ENCODE peak calls at places on chromosomes 2 and 18, in four cellular contexts. X is adrenal gland, G is GM23338, B is astrocyte. J is an unnamed sample. For H3K36me3, the result is how much of the 10 kb centered on the place peaks cover.

GRCh38 chr2:40348665-40349064 is 103.2 kb downstream of the SLC8A1 start:
- DNase-seq in G (no peak), B (peak), X (no peak), J (no peak)

GRCh38 chr2:72116081-72116533 is 31.6 kb downstream of the CYP26B1 start:
- DNase-seq in B (no peak), X (no peak), G (peak), J (no peak)

GRCh38 chr2:100139114-100139513 is 3.3 kb downstream of the AFF3 start:
- DNase-seq in G (no peak), B (no peak), X (no peak), J (no peak)

GRCh38 chr2:240240781-240241180 is 100.3 kb upstream of the OTOS start:
- DNase-seq in B (no peak), G (no peak), X (no peak), J (no peak)

GRCh38 chr2:43312751-43313641 is 86.6 kb upstream of the ZFP36L2 start:
- DNase-seq in X (no peak), G (peak), B (peak), J (no peak)

GRCh38 chr2:75200140-75200985 is 1.0 kb upstream of the TACR1 start:
- DNase-seq in G (peak), B (peak), X (peak), J (peak)

GRCh38 chr18:59980052-59980668 is 80.4 kb downstream of the PMAIP1 start:
- DNase-seq in B (no peak), X (no peak), G (no peak), J (no peak)

GRCh38 chr18:40868110-40868858 is 1086.8 kb upstream of the PIK3C3 start:
- DNase-seq in B (peak), X (no peak), G (no peak), J (no peak)

GRCh38 chr2:30230855-30231725 is at the start of gene LBH:
- DNase-seq in X (peak), G (peak), B (peak), J (peak)

GRCh38 chr2:149098722-149099121 is 60.2 kb downstream of the LYPD6B start:
- DNase-seq in X (no peak), B (peak), G (no peak), J (no peak)

GRCh38 chr18:24023185-24023814 is 8.7 kb downstream of the TTC39C start:
- DNase-seq in B (no peak), G (peak), X (no peak), J (no peak)

GRCh38 chr2:207154556-207155179 is 11.1 kb downstream of the KLF7 start:
- DNase-seq in X (no peak), B (no peak), G (no peak), J (no peak)

GRCh38 chr2:10544252-10544651 is 96.1 kb upstream of the ODC1 start:
- DNase-seq in X (no peak), G (no peak), B (no peak), J (no peak)

GRCh38 chr2:71578665-71579371 is 125.5 kb downstream of the DYSF start:
- DNase-seq in X (no peak), G (no peak), B (no peak), J (peak)

GRCh38 chr2:39379643-39380524 is 57.2 kb downstream of the MAP4K3 start:
- DNase-seq in X (no peak), G (peak), B (peak), J (peak)

GRCh38 chr2:5227062-5227699 is 465.0 kb upstream of the SOX11 start:
- DNase-seq in G (no peak), B (peak), X (no peak), J (no peak)

GRCh38 chr2:3169106-3169870 is 208.3 kb downstream of the EIPR1 start:
- DNase-seq in X (no peak), B (peak), G (peak), J (no peak)

GRCh38 chr2:226600184-226600583 is 199.4 kb downstream of the IRS1 start:
- DNase-seq in B (peak), G (peak), X (no peak), J (no peak)

GRCh38 chr18:21496277-21496835 is 104.1 kb downstream of the ESCO1 start:
- DNase-seq in G (no peak), X (peak), B (no peak), J (no peak)

GRCh38 chr2:128228894-128229293 is 89.8 kb downstream of the HS6ST1 start:
- DNase-seq in B (no peak), G (no peak), X (no peak), J (no peak)

GRCh38 chr2:239715202-239715601 is 309.9 kb downstream of the NDUFA10 start:
- DNase-seq in X (no peak), B (no peak), G (no peak), J (no peak)

GRCh38 chr2:173232956-173233744 is 121.5 kb upstream of the CDCA7 start:
- DNase-seq in G (no peak), X (no peak), B (peak), J (no peak)

GRCh38 chr2:31384771-31385276 is 29.7 kb downstream of the XDH start:
- DNase-seq in B (peak), X (no peak), G (no peak), J (no peak)

GRCh38 chr2:128359841-128360240 is 41.2 kb upstream of the HS6ST1 start:
- DNase-seq in X (no peak), B (no peak), G (no peak), J (no peak)

GRCh38 chr2:32947484-32948143 is 861 bp downstream of the LTBP1 start:
- DNase-seq in B (peak), G (peak), X (peak), J (peak)

GRCh38 chr2:101843048-101843447 is 145.5 kb downstream of the MAP4K4 start:
- DNase-seq in X (no peak), B (no peak), G (no peak), J (no peak)
- H3K4me3 ChIP-seq in X (no peak), B (no peak), G (no peak), J (no peak)

GRCh38 chr2:157761520-157761919 is 114.6 kb downstream of the ACVR1 start:
- DNase-seq in G (peak), B (peak), X (no peak), J (no peak)
- H3K36me3 ChIP-seq in G (under half), B (under half), X (under half), J (half or more)

DNA sequence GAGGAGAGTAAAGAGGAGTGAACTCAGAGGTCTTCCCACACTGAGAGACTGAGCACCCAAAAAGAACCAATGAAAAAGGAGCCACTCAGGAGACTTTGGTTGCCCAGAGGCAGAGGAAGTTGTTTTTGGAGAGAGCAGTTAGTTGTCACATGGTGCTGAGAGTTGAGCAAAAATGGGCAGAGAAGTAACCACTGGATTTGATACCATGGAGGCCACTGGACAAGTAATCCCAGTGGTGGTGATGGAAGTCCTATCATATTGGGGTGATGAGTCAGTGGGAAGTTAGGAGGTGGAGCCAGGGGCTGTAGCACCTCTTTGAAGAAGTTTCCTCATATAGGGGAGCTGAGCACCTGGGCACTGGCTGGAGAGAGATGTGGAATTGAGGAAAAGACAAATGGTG is 235.8 kb downstream of the TPGS2 start:
- DNase-seq in G (no peak), B (peak), X (no peak), J (no peak)
- H3K4me3 ChIP-seq in G (no peak), B (no peak), X (no peak), J (no peak)

GRCh38 chr2:216446343-216446742 is 34.1 kb downstream of the SMARCAL1 start:
- DNase-seq in X (no peak), G (no peak), B (no peak), J (no peak)
- H3K36me3 ChIP-seq in X (under half), G (under half), B (under half), J (half or more)

DNA sequence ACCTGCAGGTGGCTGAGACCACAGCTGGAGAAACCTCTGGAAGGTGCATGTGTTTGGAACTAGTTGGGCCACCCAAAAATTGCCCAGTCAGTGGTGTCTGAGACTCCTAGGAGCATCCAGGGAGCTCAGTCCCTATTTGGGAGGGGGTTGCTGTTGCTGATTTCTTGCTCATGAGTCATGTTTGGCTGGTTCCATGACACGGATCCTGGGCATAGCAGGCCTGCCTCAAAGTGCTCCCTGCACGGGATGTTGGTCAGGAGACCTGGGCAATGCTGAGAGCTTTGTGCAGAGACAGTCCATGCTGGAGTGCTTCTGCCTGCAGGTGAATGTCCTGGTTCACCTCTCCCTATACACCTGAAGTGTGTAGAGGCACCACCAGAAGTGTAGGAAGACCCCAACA is 194.2 kb downstream of the GLI2 start:
- DNase-seq in B (peak), X (no peak), G (no peak), J (no peak)
- H3K4me3 ChIP-seq in B (no peak), X (no peak), G (no peak), J (no peak)

GRCh38 chr2:222919841-222920609 is 59.2 kb downstream of the ACSL3 start:
- DNase-seq in G (no peak), B (peak), X (no peak), J (no peak)
- H3K36me3 ChIP-seq in G (under half), B (under half), X (under half), J (under half)

DNA sequence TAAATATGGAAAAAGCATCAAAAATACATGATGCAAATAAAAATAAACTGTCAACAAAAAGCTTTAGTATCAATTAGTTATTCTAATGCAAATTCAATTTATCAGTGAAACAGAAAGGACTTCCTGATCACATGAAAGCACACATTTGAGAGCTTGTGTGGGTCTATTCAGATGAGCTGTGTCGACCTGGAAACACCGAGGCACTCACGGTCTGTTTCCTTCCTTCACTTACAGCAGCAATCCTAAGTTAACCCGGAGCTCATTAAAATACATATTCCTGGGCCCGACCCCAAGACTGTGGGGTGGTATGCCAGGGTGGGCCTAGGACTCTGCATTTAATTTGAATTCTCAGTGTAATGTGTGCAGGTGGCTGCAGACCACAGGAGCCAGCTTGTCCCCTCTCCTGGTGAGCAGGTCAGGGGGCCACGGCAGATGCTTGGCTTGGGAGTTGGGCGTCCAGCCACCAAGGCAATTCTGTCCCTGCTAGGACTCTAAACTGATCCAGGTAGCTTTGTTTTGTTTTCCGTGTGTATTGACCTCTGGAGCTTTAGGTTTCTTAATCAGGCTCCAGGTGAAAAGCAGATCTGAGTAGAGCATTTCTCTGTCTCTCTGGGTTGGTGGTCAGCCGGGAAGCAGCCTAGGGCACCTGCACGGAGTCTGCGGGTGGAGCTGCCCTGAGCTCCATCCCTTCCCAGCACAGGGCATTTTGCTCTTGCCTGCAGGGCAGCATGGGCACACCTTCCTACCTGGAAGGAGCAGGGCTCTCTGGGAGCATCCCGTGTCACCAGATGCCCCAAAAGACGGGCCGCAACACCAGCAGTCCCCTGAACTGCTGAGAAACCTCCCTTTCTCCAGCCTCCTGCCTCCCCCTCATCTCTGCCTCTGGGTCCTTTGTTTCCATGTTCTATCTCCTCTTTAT is 9.0 kb downstream of the MBP start:
- DNase-seq in X (no peak), G (no peak), B (no peak), J (no peak)
- H3K4me3 ChIP-seq in X (no peak), G (no peak), B (no peak), J (no peak)

GRCh38 chr18:251572-251971 is 16.3 kb downstream of the THOC1 start:
- DNase-seq in B (no peak), G (no peak), X (no peak), J (no peak)

GRCh38 chr18:245282-245847 is 22.5 kb downstream of the THOC1 start:
- DNase-seq in G (no peak), B (no peak), X (no peak), J (no peak)

GRCh38 chr18:250685-251084 is 17.2 kb downstream of the THOC1 start:
- DNase-seq in G (no peak), X (no peak), B (no peak), J (no peak)

DNA sequence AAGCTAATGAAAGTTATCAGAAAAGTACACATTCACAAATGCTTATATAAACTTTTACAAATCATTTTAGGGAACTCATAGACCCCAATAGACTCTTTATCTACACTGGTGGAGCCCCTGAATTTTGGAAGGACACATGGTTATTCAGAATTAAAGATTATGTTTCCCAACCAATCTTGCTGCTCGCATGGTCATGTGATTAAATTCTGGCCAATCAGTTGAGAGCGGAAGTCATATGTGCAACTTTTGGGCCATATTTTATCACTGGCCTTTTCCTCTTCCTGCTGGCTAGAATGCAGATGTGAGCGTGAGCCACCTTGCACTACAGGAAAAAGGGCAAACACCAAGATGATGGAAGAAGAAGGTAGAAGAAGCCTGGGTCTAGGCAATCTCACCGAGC is 19.8 kb downstream of the THOC1 start:
- DNase-seq in G (no peak), B (no peak), X (no peak), J (no peak)
- H3K36me3 ChIP-seq in G (half or more), B (under half), X (half or more), J (half or more)